ENCODE peak calls at places on chromosome 19, in seven cellular contexts. V, Y, K, B, X, G and O are unnamed samples.

GRCh38 chr19:6457958-6458694 is 1.5 kb downstream of the SLC25A23 start:
- DNase-seq in V (peak), Y (no peak), K (no peak), B (no peak), X (no peak), G (peak), O (no peak)

GRCh38 chr19:36401475-36401874 is 17.0 kb downstream of the ZFP82 start:
- DNase-seq in V (peak), Y (no peak), K (no peak), B (no peak), X (no peak), G (no peak), O (no peak)

GRCh38 chr19:40827386-40828247 is 22.6 kb downstream of the CYP2A6 start:
- DNase-seq in V (no peak), Y (peak), K (no peak), B (no peak), X (no peak), G (no peak), O (no peak)

GRCh38 chr19:48059331-48059730 is 15.5 kb upstream of the CABP5 start:
- DNase-seq in V (no peak), Y (no peak), K (no peak), B (no peak), X (no peak), G (no peak), O (no peak)

GRCh38 chr19:47296036-47296435 is 13.6 kb upstream of the C5AR1 start:
- DNase-seq in V (peak), Y (peak), K (peak), B (peak), X (peak), G (peak), O (peak)

GRCh38 chr19:51166846-51167490 is 24.9 kb downstream of the SIGLEC7 start:
- DNase-seq in V (no peak), Y (no peak), K (no peak), B (no peak), X (no peak), G (no peak), O (no peak)

GRCh38 chr19:37867831-37868230 is 38.6 kb downstream of the WDR87 start:
- DNase-seq in V (no peak), Y (no peak), K (peak), B (peak), X (no peak), G (no peak), O (peak)

GRCh38 chr19:10009269-10009665 is 1.0 kb downstream of the COL5A3 start:
- DNase-seq in V (peak), Y (peak), K (peak), B (peak), X (peak), G (peak), O (peak)

GRCh38 chr19:40347476-40348124 is 597 bp downstream of the C19orf47 start:
- DNase-seq in V (no peak), Y (no peak), K (no peak), B (no peak), X (no peak), G (no peak), O (peak)